ENCODE peak calls at places on chromosome 18, in four cellular contexts. One of them, this sample, is unnamed.

GRCh38 chr18:31428211-31428610 is 19.3 kb upstream of the DSG3 start:
- DNase-seq in dorsolateral prefrontal cortex: no peak
- DNase-seq in H7: no peak
- DNase-seq in A549: no peak
- DNase-seq in this sample: no peak

GRCh38 chr18:48609820-48610815 is 71.3 kb downstream of the CTIF start:
- DNase-seq in dorsolateral prefrontal cortex: no peak
- DNase-seq in H7: no peak
- DNase-seq in A549: no peak
- DNase-seq in this sample: no peak

GRCh38 chr18:55501594-55502345 is 86.2 kb downstream of the TCF4 start:
- DNase-seq in dorsolateral prefrontal cortex: no peak
- DNase-seq in H7: no peak
- DNase-seq in A549: no peak
- DNase-seq in this sample: no peak

GRCh38 chr18:46324556-46324955 is 220.4 kb downstream of the HAUS1 start:
- DNase-seq in dorsolateral prefrontal cortex: no peak
- DNase-seq in H7: peak
- DNase-seq in A549: peak
- DNase-seq in this sample: peak

GRCh38 chr18:27845897-27846296 is 331.0 kb downstream of the CDH2 start:
- DNase-seq in dorsolateral prefrontal cortex: no peak
- DNase-seq in H7: no peak
- DNase-seq in A549: no peak
- DNase-seq in this sample: no peak

GRCh38 chr18:78698914-78699313 is 280.7 kb upstream of the SALL3 start:
- DNase-seq in dorsolateral prefrontal cortex: peak
- DNase-seq in H7: no peak
- DNase-seq in A549: no peak
- DNase-seq in this sample: no peak

GRCh38 chr18:62802523-62802922 is 87.2 kb downstream of the PHLPP1 start:
- DNase-seq in dorsolateral prefrontal cortex: no peak
- DNase-seq in H7: no peak
- DNase-seq in A549: no peak
- DNase-seq in this sample: no peak

GRCh38 chr18:3593904-3594759 is 144.2 kb downstream of the TGIF1 start:
- DNase-seq in dorsolateral prefrontal cortex: peak
- DNase-seq in H7: peak
- DNase-seq in A549: peak
- DNase-seq in this sample: peak

GRCh38 chr18:58784601-58785137 is 80.0 kb upstream of the ZNF532 start:
- DNase-seq in dorsolateral prefrontal cortex: no peak
- DNase-seq in H7: peak
- DNase-seq in A549: peak
- DNase-seq in this sample: no peak

GRCh38 chr18:79524181-79525078 is 128.7 kb downstream of the NFATC1 start:
- DNase-seq in dorsolateral prefrontal cortex: peak
- DNase-seq in H7: peak
- DNase-seq in A549: no peak
- DNase-seq in this sample: peak

GRCh38 chr18:11495441-11495840 is 114.0 kb upstream of the SLC35G4 start:
- DNase-seq in dorsolateral prefrontal cortex: no peak
- DNase-seq in H7: no peak
- DNase-seq in A549: no peak
- DNase-seq in this sample: no peak

GRCh38 chr18:45856526-45856925 is 31.1 kb downstream of the SIGLEC15 start:
- DNase-seq in dorsolateral prefrontal cortex: no peak
- DNase-seq in H7: no peak
- DNase-seq in A549: no peak
- DNase-seq in this sample: no peak

GRCh38 chr18:34709104-34709503 is 994 bp upstream of the DTNA start:
- DNase-seq in dorsolateral prefrontal cortex: no peak
- DNase-seq in H7: no peak
- DNase-seq in A549: peak
- DNase-seq in this sample: peak

GRCh38 chr18:46236156-46236555 is 132.0 kb downstream of the HAUS1 start:
- DNase-seq in dorsolateral prefrontal cortex: no peak
- DNase-seq in H7: no peak
- DNase-seq in A549: no peak
- DNase-seq in this sample: no peak

GRCh38 chr18:33577688-33578370 is at the start of gene ASXL3:
- DNase-seq in dorsolateral prefrontal cortex: peak
- DNase-seq in H7: no peak
- DNase-seq in A549: no peak
- DNase-seq in this sample: no peak

GRCh38 chr18:73979742-73980141 is 167.9 kb downstream of the FBXO15 start:
- DNase-seq in dorsolateral prefrontal cortex: no peak
- DNase-seq in H7: no peak
- DNase-seq in A549: no peak
- DNase-seq in this sample: no peak

GRCh38 chr18:52237551-52237950 is 102.4 kb upstream of the DCC start:
- DNase-seq in dorsolateral prefrontal cortex: no peak
- DNase-seq in H7: no peak
- DNase-seq in A549: no peak
- DNase-seq in this sample: peak

GRCh38 chr18:58942486-58942885 is 77.8 kb downstream of the ZNF532 start:
- DNase-seq in dorsolateral prefrontal cortex: no peak
- DNase-seq in H7: no peak
- DNase-seq in A549: peak
- DNase-seq in this sample: no peak

GRCh38 chr18:51151568-51152511 is 45.6 kb downstream of the MEX3C start:
- DNase-seq in dorsolateral prefrontal cortex: no peak
- DNase-seq in H7: peak
- DNase-seq in A549: no peak
- DNase-seq in this sample: peak

GRCh38 chr18:70243131-70243530 is 37.6 kb upstream of the RTTN start:
- DNase-seq in dorsolateral prefrontal cortex: no peak
- DNase-seq in H7: no peak
- DNase-seq in A549: peak
- DNase-seq in this sample: no peak

GRCh38 chr18:26549486-26550435 is 1.4 kb upstream of the KCTD1 start:
- DNase-seq in dorsolateral prefrontal cortex: peak
- DNase-seq in H7: peak
- DNase-seq in A549: peak
- DNase-seq in this sample: peak

GRCh38 chr18:23805898-23806297 is 116.6 kb downstream of the LAMA3 start:
- DNase-seq in dorsolateral prefrontal cortex: no peak
- DNase-seq in H7: no peak
- DNase-seq in A549: no peak
- DNase-seq in this sample: no peak

GRCh38 chr18:44790860-44791259 is 110.2 kb downstream of the SETBP1 start:
- DNase-seq in dorsolateral prefrontal cortex: no peak
- DNase-seq in H7: no peak
- DNase-seq in A549: no peak
- DNase-seq in this sample: no peak

GRCh38 chr18:48660346-48661228 is 121.8 kb downstream of the CTIF start:
- DNase-seq in dorsolateral prefrontal cortex: no peak
- DNase-seq in H7: no peak
- DNase-seq in A549: no peak
- DNase-seq in this sample: no peak

GRCh38 chr18:78492064-78492812 is 487.4 kb upstream of the SALL3 start:
- DNase-seq in dorsolateral prefrontal cortex: no peak
- DNase-seq in H7: no peak
- DNase-seq in A549: no peak
- DNase-seq in this sample: no peak

GRCh38 chr18:11946756-11947155 is 34.6 kb upstream of the IMPA2 start:
- DNase-seq in dorsolateral prefrontal cortex: no peak
- DNase-seq in H7: no peak
- DNase-seq in A549: no peak
- DNase-seq in this sample: peak

GRCh38 chr18:79510731-79511141 is 115.0 kb downstream of the NFATC1 start:
- DNase-seq in dorsolateral prefrontal cortex: peak
- DNase-seq in H7: peak
- DNase-seq in A549: no peak
- DNase-seq in this sample: no peak

GRCh38 chr18:37270046-37270665 is 295.4 kb downstream of the CELF4 start:
- DNase-seq in dorsolateral prefrontal cortex: no peak
- DNase-seq in H7: peak
- DNase-seq in A549: peak
- DNase-seq in this sample: peak

GRCh38 chr18:69935319-69936190 is 12.1 kb downstream of the CD226 start:
- DNase-seq in dorsolateral prefrontal cortex: no peak
- DNase-seq in H7: no peak
- DNase-seq in A549: no peak
- DNase-seq in this sample: no peak

GRCh38 chr18:52200406-52200805 is 139.6 kb upstream of the DCC start:
- DNase-seq in dorsolateral prefrontal cortex: no peak
- DNase-seq in H7: no peak
- DNase-seq in A549: no peak
- DNase-seq in this sample: no peak

GRCh38 chr18:2387588-2387987 is 183.7 kb downstream of the METTL4 start:
- DNase-seq in dorsolateral prefrontal cortex: no peak
- DNase-seq in H7: no peak
- DNase-seq in A549: no peak
- DNase-seq in this sample: no peak

GRCh38 chr18:6778459-6778858 is 48.9 kb downstream of the ARHGAP28 start:
- DNase-seq in dorsolateral prefrontal cortex: no peak
- DNase-seq in H7: no peak
- DNase-seq in A549: no peak
- DNase-seq in this sample: no peak

GRCh38 chr18:51195602-51196115 is 1.8 kb downstream of the MEX3C start:
- DNase-seq in dorsolateral prefrontal cortex: no peak
- DNase-seq in H7: peak
- DNase-seq in A549: peak
- DNase-seq in this sample: peak

GRCh38 chr18:1917546-1917945 is 653.8 kb downstream of the METTL4 start:
- DNase-seq in dorsolateral prefrontal cortex: no peak
- DNase-seq in H7: no peak
- DNase-seq in A549: no peak
- DNase-seq in this sample: no peak

GRCh38 chr18:58831610-58832009 is 33.1 kb upstream of the ZNF532 start:
- DNase-seq in dorsolateral prefrontal cortex: no peak
- DNase-seq in H7: no peak
- DNase-seq in A549: no peak
- DNase-seq in this sample: no peak

GRCh38 chr18:38980420-38980819 is 1414.8 kb upstream of the CELF4 start:
- DNase-seq in dorsolateral prefrontal cortex: no peak
- DNase-seq in H7: no peak
- DNase-seq in A549: no peak
- DNase-seq in this sample: no peak

GRCh38 chr18:11316546-11316945 is 167.2 kb upstream of the PIEZO2 start:
- DNase-seq in dorsolateral prefrontal cortex: no peak
- DNase-seq in H7: no peak
- DNase-seq in A549: no peak
- DNase-seq in this sample: no peak